ENCODE peak calls at places on chromosomes 1 and 21, in four cellular contexts. X, P, F and C are unnamed samples.

GRCh38 chr1:203202431-203203245 is 16.1 kb upstream of the CHI3L1 start:
- DNase-seq in X (no peak), P (no peak), F (no peak), C (no peak)

GRCh38 chr1:118688891-118689290 is 299.3 kb downstream of the TBX15 start:
- DNase-seq in X (no peak), P (no peak), F (no peak), C (no peak)

GRCh38 chr1:110430366-110430765 is 20.6 kb upstream of the PROK1 start:
- DNase-seq in X (no peak), P (no peak), F (no peak), C (no peak)

GRCh38 chr1:159795534-159795933 is 6.6 kb upstream of the FCRL6 start:
- DNase-seq in X (no peak), P (no peak), F (no peak), C (no peak)

GRCh38 chr1:56520202-56520601 is 59.2 kb downstream of the PLPP3 start:
- DNase-seq in X (no peak), P (no peak), F (no peak), C (no peak)

GRCh38 chr1:233025566-233025965 is 75.2 kb downstream of the NTPCR start:
- DNase-seq in X (no peak), P (no peak), F (no peak), C (no peak)

GRCh38 chr1:164561461-164561860 is 2.5 kb downstream of the PBX1 start:
- DNase-seq in X (no peak), P (no peak), F (no peak), C (no peak)

GRCh38 chr1:67582625-67583461 is 102.2 kb upstream of the GADD45A start:
- DNase-seq in X (no peak), P (no peak), F (no peak), C (no peak)

GRCh38 chr1:36910886-36911540 is 123.3 kb downstream of the GRIK3 start:
- DNase-seq in X (no peak), P (no peak), F (no peak), C (no peak)

GRCh38 chr21:41168391-41169257 is 664 bp downstream of the BACE2 start:
- DNase-seq in X (peak), P (no peak), F (no peak), C (no peak)

GRCh38 chr1:3827813-3828307 is 29.2 kb downstream of the CEP104 start:
- DNase-seq in X (peak), P (no peak), F (no peak), C (no peak)

GRCh38 chr1:1748686-1749321 is 24.6 kb upstream of the CDK11A start:
- DNase-seq in X (peak), P (peak), F (no peak), C (peak)

GRCh38 chr1:63322944-63323865 is 838 bp downstream of the FOXD3 start:
- DNase-seq in X (peak), P (no peak), F (no peak), C (no peak)

GRCh38 chr1:43530483-43531452 is at the start of gene PTPRF:
- DNase-seq in X (peak), P (peak), F (no peak), C (no peak)

GRCh38 chr1:157639800-157640199 is 41.9 kb upstream of the FCRL4 start:
- DNase-seq in X (no peak), P (no peak), F (no peak), C (no peak)

DNA sequence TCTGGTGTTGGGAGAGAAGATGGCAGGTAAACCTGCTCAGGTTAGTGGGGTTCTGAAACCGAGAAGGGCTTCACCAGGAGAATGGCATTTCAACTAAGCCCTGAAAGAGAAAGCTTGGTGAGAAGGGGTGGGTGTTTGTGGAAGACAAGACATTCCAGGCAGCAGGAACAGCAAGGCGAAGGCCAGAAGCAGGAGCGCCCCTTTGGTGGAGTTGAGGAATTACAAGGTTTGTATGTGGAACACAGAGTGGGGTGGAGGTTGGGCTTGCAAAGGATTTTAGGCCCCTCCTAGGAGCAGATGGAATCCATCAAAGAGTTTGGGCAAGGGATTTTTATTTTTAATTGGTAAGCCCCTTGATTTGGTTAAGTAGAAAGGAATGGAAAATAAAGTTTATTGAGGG is 24.8 kb upstream of the ELOA start:
- DNase-seq in X (peak), P (peak), F (no peak), C (peak)
- TF ChIP-seq CREM in X (no peak), P (no peak), F (no peak), C (no peak)

GRCh38 chr1:189435398-189435797 is 1042.3 kb downstream of the BRINP3 start:
- DNase-seq in X (no peak), P (no peak), F (no peak), C (no peak)

GRCh38 chr1:189429610-189430009 is 1048.1 kb downstream of the BRINP3 start:
- DNase-seq in X (no peak), P (peak), F (no peak), C (peak)

GRCh38 chr1:189434461-189434860 is 1043.2 kb downstream of the BRINP3 start:
- DNase-seq in X (no peak), P (no peak), F (no peak), C (no peak)

GRCh38 chr1:189431437-189431836 is 1046.2 kb downstream of the BRINP3 start:
- DNase-seq in X (no peak), P (no peak), F (no peak), C (no peak)

DNA sequence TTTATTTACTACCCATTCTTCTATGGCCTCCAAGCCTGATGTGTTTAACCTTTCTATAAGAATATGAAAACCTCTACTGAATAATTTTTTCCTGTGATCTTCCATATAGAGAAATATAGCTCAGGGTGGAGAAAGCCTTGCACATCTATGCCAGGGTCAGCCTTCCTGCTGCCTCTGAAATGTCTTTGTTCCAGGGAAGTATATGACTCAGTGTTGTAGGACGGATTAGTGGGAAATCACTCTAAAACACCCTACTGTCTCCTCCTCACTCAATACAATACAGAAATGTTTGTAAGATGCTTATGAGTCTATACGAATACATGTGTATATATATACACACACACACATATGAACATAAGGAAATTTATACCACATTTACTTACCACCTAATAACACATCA is 1044.9 kb downstream of the BRINP3 start:
- DNase-seq in X (no peak), P (no peak), F (no peak), C (no peak)
- TF ChIP-seq CREM in X (no peak), P (no peak), F (no peak), C (no peak)

GRCh38 chr21:44911384-44912157 is 9.1 kb downstream of the ITGB2 start:
- DNase-seq in X (no peak), P (peak), F (no peak), C (peak)

GRCh38 chr21:44916965-44917364 is 3.7 kb downstream of the ITGB2 start:
- DNase-seq in X (no peak), P (no peak), F (no peak), C (no peak)

GRCh38 chr21:44912158-44912473 is 8.6 kb downstream of the ITGB2 start:
- DNase-seq in X (no peak), P (no peak), F (no peak), C (no peak)

GRCh38 chr21:44913425-44914175 is 7.1 kb downstream of the ITGB2 start:
- DNase-seq in X (no peak), P (no peak), F (no peak), C (no peak)

GRCh38 chr21:44914176-44914874 is 6.4 kb downstream of the ITGB2 start:
- DNase-seq in X (no peak), P (no peak), F (no peak), C (peak)
- TF ChIP-seq CREM in X (no peak), P (no peak), F (no peak), C (no peak)

GRCh38 chr1:38730511-38731397 is 128.8 kb downstream of the RRAGC start:
- DNase-seq in X (no peak), P (no peak), F (no peak), C (no peak)
- TF ChIP-seq CREM in X (no peak), P (no peak), F (no peak), C (no peak)

GRCh38 chr1:179128520-179128919 is 46.6 kb downstream of the TOR3A start:
- DNase-seq in X (no peak), P (no peak), F (no peak), C (no peak)
- TF ChIP-seq CREM in X (no peak), P (no peak), F (no peak), C (no peak)

DNA sequence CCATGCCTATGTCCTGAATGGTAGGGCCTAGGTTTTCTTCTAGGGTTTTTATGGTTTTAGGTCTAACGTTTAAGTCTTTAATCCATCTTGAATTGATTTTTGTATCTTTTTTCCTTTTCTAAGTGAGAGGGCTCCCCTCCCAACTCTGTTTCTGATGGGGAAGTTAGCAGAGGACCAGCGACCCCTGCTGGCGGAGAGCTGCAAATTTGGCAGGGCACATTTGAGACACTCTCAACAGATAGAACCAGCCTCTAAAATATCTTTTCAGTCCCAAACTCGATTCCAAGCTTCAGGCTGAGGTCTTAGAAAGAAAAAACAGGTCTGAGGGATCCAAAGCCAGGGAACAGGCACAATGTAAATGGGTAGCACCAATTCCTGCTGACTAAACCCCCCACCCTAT is 32.5 kb downstream of the LRRC3 start:
- DNase-seq in X (peak), P (peak), F (no peak), C (peak)
- TF ChIP-seq CREM in X (no peak), P (no peak), F (no peak), C (no peak)

GRCh38 chr1:5713101-5713820 is 279.0 kb downstream of the NPHP4 start:
- DNase-seq in X (no peak), P (no peak), F (no peak), C (no peak)
- TF ChIP-seq CREM in X (no peak), P (no peak), F (no peak), C (no peak)

DNA sequence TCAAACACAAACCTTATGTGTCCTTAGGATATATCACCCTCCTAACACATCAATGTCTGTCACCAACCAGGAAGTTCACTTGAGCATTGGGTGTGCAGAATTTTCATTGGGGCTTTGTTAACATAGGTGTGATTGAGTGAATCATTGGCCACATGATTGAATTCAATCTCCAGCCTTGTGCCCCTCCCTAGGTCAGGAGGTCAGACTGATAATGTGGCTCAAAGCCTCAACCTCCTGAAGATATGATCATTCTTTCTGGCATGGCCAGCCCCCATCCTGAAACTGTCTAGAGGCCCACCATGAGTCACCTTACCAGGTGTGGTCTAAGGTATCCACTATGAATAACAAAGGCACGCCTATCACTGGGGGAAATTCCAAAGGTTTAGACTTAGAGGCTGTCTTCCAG is 90.1 kb downstream of the PKN2 start:
- DNase-seq in X (peak), P (no peak), F (no peak), C (peak)
- TF ChIP-seq CREM in X (no peak), P (no peak), F (no peak), C (no peak)

DNA sequence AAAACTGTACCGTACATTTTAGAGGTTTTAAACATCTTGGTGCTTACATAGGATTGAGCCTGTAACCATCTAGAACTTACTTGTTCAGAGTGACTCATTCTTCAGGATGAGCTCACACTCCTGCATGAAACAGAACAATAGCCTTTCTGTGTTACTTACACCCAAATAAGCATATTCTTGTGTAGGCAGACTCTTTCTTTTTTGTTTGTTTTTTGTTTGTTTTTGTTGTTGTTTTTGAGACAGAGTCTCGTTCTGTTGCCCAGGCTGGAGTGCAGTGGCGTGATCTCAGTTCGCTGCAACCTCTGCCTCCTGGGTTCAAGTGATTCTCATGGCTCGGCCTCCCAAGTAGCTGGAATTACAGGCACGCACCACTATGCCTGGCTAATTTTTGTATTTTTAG is 3.8 kb upstream of the CA6 start:
- DNase-seq in X (no peak), P (no peak), F (no peak), C (peak)
- TF ChIP-seq CREM in X (no peak), P (no peak), F (no peak), C (no peak)